ENCODE peak calls at places on chromosomes 4 and X, in six cellular contexts. Z is kidney epithelial cell; U is suprapubic skin; N is skeletal muscle cell; S is effector memory CD4-positive, alpha-beta T cell; L is GM23248. E is an unnamed sample.

GRCh38 chrX:34642849-34643248 is 14.2 kb downstream of the TMEM47 start:
- DNase-seq in Z (no peak), U (no peak), N (no peak), S (no peak), L (no peak), E (no peak)

GRCh38 chr4:47744253-47744652 is 93.6 kb downstream of the CORIN start:
- DNase-seq in Z (no peak), U (no peak), N (no peak), S (no peak), L (no peak), E (no peak)

GRCh38 chrX:63525491-63525890 is 174.4 kb upstream of the SPIN4 start:
- DNase-seq in Z (no peak), U (no peak), N (no peak), S (no peak), L (no peak), E (no peak)

GRCh38 chrX:109774706-109775105 is 41.6 kb upstream of the ACSL4 start:
- DNase-seq in Z (peak; percentile 16), U (no peak), N (peak; percentile 50), S (no peak), L (peak; percentile 84), E (no peak)

GRCh38 chr4:3871181-3871852 is 105.1 kb downstream of the ADRA2C start:
- DNase-seq in Z (no peak), U (peak; percentile 46), N (no peak), S (no peak), L (peak; percentile 42), E (peak; percentile 77)

GRCh38 chr4:14379148-14379547 is 623.1 kb upstream of the CPEB2 start:
- DNase-seq in Z (no peak), U (no peak), N (no peak), S (no peak), L (peak; percentile 4), E (no peak)

GRCh38 chr4:171876636-171877035 is 63.4 kb downstream of the GALNTL6 start:
- DNase-seq in Z (no peak), U (no peak), N (no peak), S (no peak), L (no peak), E (no peak)

GRCh38 chrX:49110417-49110816 is 13.1 kb downstream of the GPKOW start:
- DNase-seq in Z (no peak), U (no peak), N (no peak), S (no peak), L (no peak), E (no peak)

GRCh38 chr4:515251-515650 is 16.2 kb downstream of the PIGG start:
- DNase-seq in Z (no peak), U (no peak), N (no peak), S (no peak), L (no peak), E (no peak)

GRCh38 chr4:140186651-140187315 is 32.8 kb upstream of the MAML3 start:
- DNase-seq in Z (peak; percentile 72), U (no peak), N (peak; percentile 40), S (no peak), L (peak; percentile 87), E (no peak)

GRCh38 chr4:7411896-7412585 is 22.7 kb downstream of the PSAPL1 start:
- DNase-seq in Z (no peak), U (peak; percentile 26), N (no peak), S (no peak), L (no peak), E (no peak)

GRCh38 chr4:87122252-87122651 is 98.2 kb downstream of the KLHL8 start:
- DNase-seq in Z (no peak), U (no peak), N (no peak), S (no peak), L (no peak), E (no peak)

GRCh38 chr4:153916273-153916755 is 127.4 kb upstream of the SFRP2 start:
- DNase-seq in Z (no peak), U (no peak), N (no peak), S (no peak), L (peak; percentile 10), E (no peak)

GRCh38 chr4:74523076-74523475 is 78.1 kb downstream of the AREG start:
- DNase-seq in Z (no peak), U (no peak), N (no peak), S (no peak), L (no peak), E (no peak)

GRCh38 chrX:17592117-17592516 is 145.2 kb upstream of the SCML1 start:
- DNase-seq in Z (no peak), U (no peak), N (no peak), S (no peak), L (peak; percentile 53), E (no peak)

GRCh38 chrX:17595456-17596035 is 141.7 kb upstream of the SCML1 start:
- DNase-seq in Z (peak; percentile 85), U (no peak), N (no peak), S (no peak), L (peak; percentile 73), E (no peak)

GRCh38 chrX:17590892-17591740 is 146.2 kb upstream of the SCML1 start:
- DNase-seq in Z (peak; percentile 39), U (peak; percentile 66), N (peak; percentile 41), S (no peak), L (peak; percentile 79), E (peak; percentile 18)

GRCh38 chrX:17588303-17588702 is 149.0 kb upstream of the SCML1 start:
- DNase-seq in Z (no peak), U (no peak), N (no peak), S (no peak), L (no peak), E (no peak)

DNA sequence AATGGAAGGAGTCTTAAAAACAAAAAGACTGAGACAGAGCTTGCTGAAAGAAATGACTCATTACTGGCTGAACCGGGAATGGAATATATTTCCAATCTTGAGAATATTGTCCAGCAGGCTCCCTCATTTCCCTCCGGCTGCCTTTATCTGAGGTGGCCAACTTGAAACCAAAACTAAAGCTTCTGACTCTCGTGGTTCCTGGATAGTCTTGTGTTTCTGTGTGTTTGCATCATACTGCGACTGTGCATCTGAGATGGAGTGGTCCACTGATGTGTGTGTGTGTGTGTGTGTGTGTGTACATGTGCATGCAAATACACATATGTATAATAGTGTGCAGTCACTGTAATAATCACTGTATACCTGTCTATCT is 145.6 kb upstream of the SCML1 start:
- DNase-seq in Z (peak; percentile 32), U (no peak), N (peak; percentile 47), S (no peak), L (peak; percentile 77), E (no peak)
- H3K4me3 ChIP-seq in Z (no peak overlapping the region), U (no peak overlapping the region), N (no peak overlapping the region), S (no peak overlapping the region), L (peak overlapping the region; percentile 72), E (no peak overlapping the region)

DNA sequence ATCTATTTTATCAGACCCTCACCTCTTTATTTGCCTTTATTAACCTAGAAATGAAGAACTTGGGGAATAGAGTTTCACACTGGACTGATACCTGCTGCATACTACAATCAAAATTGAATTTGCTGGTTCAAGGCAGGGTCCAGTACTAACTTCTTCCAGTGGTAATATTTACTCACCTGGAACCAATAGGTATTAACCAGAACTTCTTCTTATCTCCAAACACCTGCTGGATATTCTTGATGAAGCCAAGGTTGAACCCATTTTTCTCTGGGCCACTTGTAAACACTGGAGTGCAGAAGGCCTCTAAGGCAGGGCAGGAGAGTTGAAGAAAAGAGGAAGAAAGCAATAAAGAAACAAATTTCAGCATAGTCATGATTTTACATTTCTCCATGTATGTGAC is 101.1 kb downstream of the ZDHHC15 start:
- DNase-seq in Z (no peak), U (no peak), N (no peak), S (no peak), L (no peak), E (no peak)
- H3K4me3 ChIP-seq in Z (no peak overlapping the region), U (no peak overlapping the region), N (no peak overlapping the region), S (no peak overlapping the region), L (no peak overlapping the region), E (no peak overlapping the region)

GRCh38 chr4:10105920-10106319 is 10.7 kb downstream of the WDR1 start:
- DNase-seq in Z (no peak), U (no peak), N (no peak), S (no peak), L (no peak), E (no peak)
- H3K4me3 ChIP-seq in Z (no peak overlapping the region), U (peak overlapping the region; percentile 14), N (no peak overlapping the region), S (no peak overlapping the region), L (peak overlapping the region; percentile 69), E (no peak overlapping the region)

GRCh38 chrX:79365591-79365990 is 1.5 kb downstream of the ITM2A start:
- DNase-seq in Z (no peak), U (no peak), N (no peak), S (no peak), L (no peak), E (no peak)
- H3K4me3 ChIP-seq in Z (no peak overlapping the region), U (peak overlapping the region; percentile 54), N (no peak overlapping the region), S (peak overlapping the region; percentile 75), L (no peak overlapping the region), E (peak overlapping the region; percentile 75)

DNA sequence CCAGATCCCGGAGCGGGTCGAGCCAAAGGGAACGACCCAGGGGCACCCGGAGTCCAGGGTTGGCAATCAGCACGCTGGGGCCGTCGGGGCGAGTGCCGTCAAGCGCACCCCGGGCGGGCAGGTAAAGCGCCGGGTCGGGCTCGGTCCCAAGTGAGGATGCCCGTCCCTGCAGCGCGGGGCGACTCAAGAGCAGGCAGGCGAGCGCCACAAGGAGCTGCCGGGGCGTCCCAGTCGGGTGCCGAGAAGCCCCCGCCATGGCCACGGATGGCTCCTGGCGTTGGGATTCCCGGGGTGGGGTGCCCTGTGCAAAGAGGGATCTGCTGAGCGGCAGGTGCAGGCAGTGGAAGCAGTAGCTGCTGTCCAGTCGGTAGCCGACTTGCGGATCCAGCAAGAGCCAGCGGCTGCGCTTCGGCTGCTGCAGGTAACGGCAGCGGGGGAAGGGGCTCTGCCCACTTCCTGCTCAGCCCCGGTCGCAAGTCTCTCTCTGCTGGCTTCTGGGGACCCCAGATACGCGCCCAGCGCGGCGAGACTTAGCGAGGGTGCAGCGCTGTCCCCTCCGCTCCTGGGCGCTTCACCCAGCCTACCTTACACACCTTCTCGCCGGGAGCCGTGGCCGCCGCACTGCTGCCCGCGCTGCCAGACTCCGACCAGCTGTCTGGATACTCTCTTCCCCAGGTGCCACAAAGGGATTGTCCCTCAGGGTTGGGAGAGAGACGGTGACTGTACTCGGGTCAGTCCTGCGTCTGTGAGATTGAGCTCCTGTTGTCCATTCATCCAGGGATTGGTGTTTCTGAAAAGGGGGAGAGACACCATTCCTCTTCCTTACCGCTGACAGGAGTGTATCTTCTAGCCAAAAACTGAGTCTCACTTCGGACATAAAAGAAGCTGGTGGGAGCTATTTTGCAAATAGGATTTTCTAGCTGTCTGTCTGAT is at the start of gene FREM3:
- DNase-seq in Z (no peak), U (no peak), N (no peak), S (no peak), L (peak; percentile 17), E (peak; percentile 12)
- H3K4me3 ChIP-seq in Z (peak within 1 kb of the TSS; percentile 18), U (peak within 1 kb of the TSS; percentile 37), N (peak within 1 kb of the TSS; percentile 2), S (peak within 1 kb of the TSS; percentile 45), L (peak within 1 kb of the TSS; percentile 54), E (peak within 1 kb of the TSS; percentile 8)

GRCh38 chr4:141771889-141772830 is 135.8 kb downstream of the IL15 start:
- DNase-seq in Z (no peak), U (no peak), N (no peak), S (no peak), L (no peak), E (peak; percentile 20)
- H3K4me3 ChIP-seq in Z (no peak overlapping the region), U (no peak overlapping the region), N (no peak overlapping the region), S (no peak overlapping the region), L (no peak overlapping the region), E (no peak overlapping the region)